ENCODE peak calls at places on chromosome 15, in six cellular contexts. O is mesothelial cell of epicardium, Q is fibroblast of lung, R is spleen, D is heart left ventricle, N is AG04450. S is an unnamed sample.
A peak's percentile ranks its signal among the peaks of the same experiment; 100 is the strongest.

GRCh38 chr15:36877796-36878744 is 222.3 kb downstream of the MEIS2 start:
- DNase-seq in O (no peak), Q (no peak), R (no peak), D (no peak), N (no peak), S (no peak)

GRCh38 chr15:31974855-31975421 is 55.4 kb upstream of the CHRNA7 start:
- DNase-seq in O (peak; percentile 56), Q (peak; percentile 23), R (no peak), D (no peak), N (no peak), S (no peak)

GRCh38 chr15:81157195-81157938 is 23.3 kb downstream of the CFAP161 start:
- DNase-seq in O (no peak), Q (peak; percentile 48), R (no peak), D (no peak), N (peak; percentile 16), S (no peak)

GRCh38 chr15:78071378-78071777 is 6.1 kb downstream of the TBC1D2B start:
- DNase-seq in O (no peak), Q (no peak), R (no peak), D (no peak), N (no peak), S (no peak)

GRCh38 chr15:38192496-38192895 is 60.1 kb upstream of the SPRED1 start:
- DNase-seq in O (no peak), Q (no peak), R (no peak), D (no peak), N (no peak), S (no peak)

GRCh38 chr15:67511606-67512005 is 9.3 kb upstream of the C15orf61 start:
- DNase-seq in O (no peak), Q (no peak), R (no peak), D (no peak), N (no peak), S (no peak)

GRCh38 chr15:77966540-77967290 is 110.8 kb downstream of the TBC1D2B start:
- DNase-seq in O (no peak), Q (peak; percentile 66), R (no peak), D (no peak), N (peak; percentile 11), S (no peak)

GRCh38 chr15:37101634-37102314 is 1.4 kb upstream of the MEIS2 start:
- DNase-seq in O (peak; percentile 83), Q (peak; percentile 74), R (peak; percentile 85), D (peak; percentile 83), N (no peak), S (no peak)

GRCh38 chr15:83108266-83109219 is 1.1 kb downstream of the TM6SF1 start:
- DNase-seq in O (no peak), Q (peak; percentile 72), R (peak; percentile 90), D (peak; percentile 62), N (peak; percentile 29), S (no peak)

GRCh38 chr15:76274226-76274625 is 37.0 kb downstream of the ETFA start:
- DNase-seq in O (no peak), Q (peak; percentile 14), R (no peak), D (no peak), N (no peak), S (no peak)

GRCh38 chr15:56587686-56588085 is 122.7 kb upstream of the MNS1 start:
- DNase-seq in O (no peak), Q (peak; percentile 24), R (no peak), D (no peak), N (no peak), S (no peak)

GRCh38 chr15:52682200-52682599 is 3.0 kb upstream of the ATOSA start:
- DNase-seq in O (no peak), Q (no peak), R (no peak), D (no peak), N (no peak), S (no peak)

GRCh38 chr15:70318594-70318993 is 220.9 kb upstream of the TLE3 start:
- DNase-seq in O (no peak), Q (no peak), R (no peak), D (no peak), N (no peak), S (no peak)

GRCh38 chr15:70792171-70792573 is 28.8 kb upstream of the UACA start:
- DNase-seq in O (no peak), Q (no peak), R (no peak), D (no peak), N (no peak), S (no peak)

GRCh38 chr15:41559239-41559488 is 152 bp downstream of the TYRO3 start:
- DNase-seq in O (no peak), Q (no peak), R (no peak), D (no peak), N (no peak), S (no peak)

GRCh38 chr15:39296955-39297354 is 283.9 kb upstream of the THBS1 start:
- DNase-seq in O (no peak), Q (no peak), R (no peak), D (no peak), N (no peak), S (no peak)

GRCh38 chr15:100570735-100571363 is 31.1 kb downstream of the LINS1 start:
- DNase-seq in O (no peak), Q (no peak), R (no peak), D (no peak), N (no peak), S (no peak)

GRCh38 chr15:25859838-25860645 is 3.1 kb downstream of the ATP10A start:
- DNase-seq in O (no peak), Q (peak; percentile 6), R (no peak), D (no peak), N (no peak), S (no peak)

GRCh38 chr15:31256385-31257265 is 70.0 kb upstream of the KLF13 start:
- DNase-seq in O (no peak), Q (no peak), R (peak; percentile 80), D (no peak), N (no peak), S (peak; percentile 75)

GRCh38 chr15:40906947-40907802 is 12.9 kb downstream of the VPS18 start:
- DNase-seq in O (no peak), Q (no peak), R (peak; percentile 91), D (peak; percentile 81), N (no peak), S (no peak)

GRCh38 chr15:78093242-78094020 is 1.1 kb downstream of the SH2D7 start:
- DNase-seq in O (no peak), Q (peak; percentile 96), R (no peak), D (no peak), N (peak; percentile 92), S (peak; percentile 19)

GRCh38 chr15:51172190-51172589 is 77.5 kb upstream of the TNFAIP8L3 start:
- DNase-seq in O (no peak), Q (peak; percentile 62), R (no peak), D (no peak), N (peak; percentile 8), S (no peak)

GRCh38 chr15:28022181-28022580 is 76.9 kb downstream of the OCA2 start:
- DNase-seq in O (no peak), Q (no peak), R (no peak), D (no peak), N (no peak), S (no peak)

GRCh38 chr15:28020644-28021043 is 78.5 kb downstream of the OCA2 start:
- DNase-seq in O (no peak), Q (no peak), R (no peak), D (no peak), N (no peak), S (no peak)

GRCh38 chr15:28019594-28020320 is 79.4 kb downstream of the OCA2 start:
- DNase-seq in O (no peak), Q (no peak), R (no peak), D (no peak), N (no peak), S (no peak)

GRCh38 chr15:28022961-28023360 is 76.2 kb downstream of the OCA2 start:
- DNase-seq in O (no peak), Q (no peak), R (no peak), D (no peak), N (no peak), S (no peak)

GRCh38 chr15:28021281-28022039 is 77.7 kb downstream of the OCA2 start:
- DNase-seq in O (peak; percentile 82), Q (peak; percentile 72), R (no peak), D (peak; percentile 34), N (peak; percentile 42), S (no peak)
- TF ChIP-seq CTCF in O (no peak), Q (no peak), R (no peak), D (peak; percentile 19), N (peak; percentile 59), S (peak; percentile 77)

GRCh38 chr15:44286814-44287555 is 1.5 kb upstream of the GOLM2 start:
- DNase-seq in O (no peak), Q (peak; percentile 10), R (peak; percentile 78), D (no peak), N (no peak), S (no peak)
- TF ChIP-seq CTCF in O (peak; percentile 34), Q (no peak), R (peak; percentile 10), D (peak; percentile 40), N (peak; percentile 29), S (peak; percentile 29)

GRCh38 chr15:89248584-89248983 is 4.8 kb downstream of the FANCI start:
- DNase-seq in O (no peak), Q (no peak), R (no peak), D (no peak), N (no peak), S (no peak)

GRCh38 chr15:89247441-89247840 is 3.7 kb downstream of the FANCI start:
- DNase-seq in O (no peak), Q (no peak), R (no peak), D (no peak), N (no peak), S (no peak)

GRCh38 chr15:89243046-89243690 is 611 bp upstream of the FANCI start:
- DNase-seq in O (no peak), Q (peak; percentile 54), R (no peak), D (no peak), N (no peak), S (no peak)

GRCh38 chr15:89244512-89244869 is 712 bp downstream of the FANCI start:
- DNase-seq in O (no peak), Q (no peak), R (no peak), D (no peak), N (no peak), S (no peak)

GRCh38 chr15:89243691-89244511 is at the start of gene FANCI:
- DNase-seq in O (peak; percentile 94), Q (peak; percentile 92), R (peak; percentile 99), D (peak; percentile 96), N (peak; percentile 76), S (peak; percentile 96)
- TF ChIP-seq CTCF in O (no peak), Q (peak; percentile 22), R (peak; percentile 45), D (peak; percentile 28), N (peak; percentile 53), S (peak; percentile 78)

DNA sequence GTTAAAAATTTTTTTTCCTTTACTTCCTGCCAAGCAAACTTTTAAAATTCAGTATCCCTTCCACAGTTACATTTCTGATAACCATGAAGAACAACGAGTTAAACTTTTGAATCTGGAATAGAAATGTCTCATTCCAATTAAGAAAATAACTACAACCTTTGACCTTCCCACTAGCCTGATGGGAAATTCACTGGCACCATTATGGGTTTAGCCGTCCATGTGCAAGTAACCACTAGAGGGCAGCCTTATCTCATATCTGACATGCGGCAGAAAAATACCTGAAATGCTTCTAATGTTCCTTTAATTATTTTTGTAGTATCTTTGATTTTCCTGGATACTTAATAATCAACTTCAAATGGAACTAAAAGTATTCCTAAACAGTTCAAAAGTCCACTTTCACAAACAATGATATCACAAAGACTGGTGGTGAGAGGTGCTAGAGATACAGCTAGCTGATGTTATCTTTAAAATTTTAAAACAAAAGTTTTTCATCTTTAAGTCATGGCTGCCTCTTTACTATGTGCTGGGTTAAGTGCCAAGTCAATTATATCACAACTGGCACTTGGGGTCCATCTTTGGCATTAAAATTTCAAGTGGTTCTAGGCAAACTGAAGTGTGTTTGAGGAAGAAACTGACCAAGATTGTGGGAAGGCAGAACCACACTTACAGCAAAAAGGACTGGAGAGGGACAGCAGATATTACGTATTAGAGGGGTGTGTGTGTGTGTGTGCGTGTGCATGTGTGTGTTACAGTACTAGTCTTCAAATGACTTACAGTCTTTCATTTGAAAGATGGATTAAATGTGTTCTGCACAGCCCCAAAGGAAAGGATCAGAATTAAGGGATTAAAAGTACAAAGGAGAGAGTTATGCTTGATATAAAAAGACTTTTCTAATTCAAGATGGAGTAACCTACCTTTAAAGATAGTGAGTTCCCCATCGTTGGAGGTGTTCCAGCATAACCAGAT is 107.1 kb upstream of the ICE2 start:
- DNase-seq in O (peak; percentile 43), Q (peak; percentile 82), R (no peak), D (peak; percentile 45), N (peak; percentile 36), S (no peak)
- TF ChIP-seq CTCF in O (peak; percentile 88), Q (peak; percentile 90), R (peak; percentile 89), D (peak; percentile 85), N (peak; percentile 94), S (peak; percentile 100)